ENCODE peak calls at places on chromosomes 4 and X, in four cellular contexts. J is CD8-positive, alpha-beta T cell; E is K562; V is AG04449. W is an unnamed sample.
A peak's percentile ranks its signal among the peaks of the same experiment; 100 is the strongest.

GRCh38 chr4:108814327-108814726 is 51.5 kb upstream of the ETNPPL start:
- DNase-seq in V (no peak), E (no peak), J (no peak), W (no peak)

GRCh38 chrX:119427024-119427794 is 28.1 kb downstream of the SLC25A43 start:
- DNase-seq in V (no peak), E (peak; percentile 54), J (peak; percentile 0), W (no peak)

GRCh38 chrX:111181883-111182400 is 86.0 kb downstream of the PAK3 start:
- DNase-seq in E (no peak), V (no peak), J (no peak), W (no peak)

GRCh38 chr4:153713840-153714239 is 29.8 kb downstream of the TLR2 start:
- DNase-seq in E (no peak), V (no peak), J (no peak), W (no peak)

GRCh38 chrX:40205471-40205870 is 107.7 kb upstream of the BCOR start:
- DNase-seq in V (no peak), J (no peak), E (no peak), W (no peak)

GRCh38 chr4:140807491-140808257 is 51.5 kb upstream of the TBC1D9 start:
- DNase-seq in V (peak; percentile 5), E (no peak), J (no peak), W (no peak)

GRCh38 chr4:7324651-7325121 is 110.0 kb downstream of the PSAPL1 start:
- DNase-seq in E (no peak), J (peak; percentile 11), V (no peak), W (no peak)

GRCh38 chrX:122134291-122134690 is 1049.8 kb upstream of the GRIA3 start:
- DNase-seq in E (no peak), J (no peak), V (no peak), W (no peak)

GRCh38 chrX:153474718-153475117 is 4.3 kb upstream of the HAUS7 start:
- DNase-seq in E (peak; percentile 77), J (peak; percentile 38), V (no peak), W (no peak)

GRCh38 chr4:6142511-6142910 is 57.8 kb downstream of the JAKMIP1 start:
- DNase-seq in V (no peak), J (no peak), E (no peak), W (no peak)

GRCh38 chr4:31283689-31284088 is 563.5 kb downstream of the PCDH7 start:
- DNase-seq in E (no peak), J (no peak), V (no peak), W (no peak)

GRCh38 chrX:149074429-149074828 is 430.7 kb downstream of the IDS start:
- DNase-seq in E (no peak), V (no peak), J (no peak), W (no peak)

GRCh38 chr4:153297116-153297515 is 47.4 kb upstream of the MND1 start:
- DNase-seq in J (no peak), E (no peak), V (no peak), W (no peak)

GRCh38 chr4:153611679-153612078 is 72.4 kb upstream of the TLR2 start:
- DNase-seq in V (no peak), E (no peak), J (no peak), W (no peak)

GRCh38 chrX:47264507-47265173 is 31.8 kb downstream of the USP11 start:
- DNase-seq in E (peak; percentile 22), V (no peak), J (no peak), W (no peak)

GRCh38 chr4:75512336-75513211 is 1.6 kb downstream of the RCHY1 start:
- DNase-seq in V (no peak), E (peak; percentile 57), J (no peak), W (no peak)

GRCh38 chr4:10096201-10096975 is 20.2 kb downstream of the WDR1 start:
- DNase-seq in E (peak; percentile 64), V (peak; percentile 36), J (peak; percentile 71), W (peak; percentile 93)

GRCh38 chrX:125439194-125439849 is 119.7 kb downstream of the TEX13C start:
- DNase-seq in E (no peak), J (no peak), V (no peak), W (no peak)

GRCh38 chrX:55489315-55490009 is at the start of gene USP51:
- DNase-seq in V (no peak), J (no peak), E (peak; percentile 28), W (no peak)

GRCh38 chrX:9942086-9942485 is 25.1 kb upstream of the CLDN34 start:
- DNase-seq in J (peak; percentile 1), V (no peak), E (no peak), W (no peak)

GRCh38 chr4:74039065-74039763 is 725 bp upstream of the CXCL3 start:
- DNase-seq in V (no peak), E (no peak), J (no peak), W (no peak)

GRCh38 chrX:115462406-115462805 is 98.6 kb upstream of the PLS3 start:
- DNase-seq in V (no peak), J (no peak), E (no peak), W (no peak)

GRCh38 chrX:54248309-54248708 is 65.3 kb upstream of the FAM120C start:
- DNase-seq in E (no peak), J (no peak), V (no peak), W (no peak)

GRCh38 chr4:110008540-110008939 is 95.9 kb downstream of the EGF start:
- DNase-seq in E (no peak), J (no peak), V (no peak), W (no peak)

GRCh38 chr4:8323947-8324555 is 54.5 kb downstream of the HTRA3 start:
- DNase-seq in E (no peak), V (no peak), J (no peak), W (peak; percentile 6)

GRCh38 chr4:87916636-87917035 is 58.9 kb upstream of the SPP1 start:
- DNase-seq in V (no peak), E (peak; percentile 7), J (no peak), W (no peak)

GRCh38 chr4:78293348-78293747 is 236.2 kb downstream of the FRAS1 start:
- DNase-seq in J (no peak), V (peak; percentile 53), E (no peak), W (no peak)

GRCh38 chr4:165096776-165097175 is 15.9 kb downstream of the TMEM192 start:
- DNase-seq in E (no peak), J (no peak), V (no peak), W (no peak)

GRCh38 chr4:121252224-121252806 is 88.2 kb upstream of the TNIP3 start:
- DNase-seq in E (peak; percentile 68), J (peak; percentile 50), V (no peak), W (no peak)

GRCh38 chr4:169293343-169294176 is 22.8 kb upstream of the SH3RF1 start:
- DNase-seq in V (no peak), E (no peak), J (no peak), W (no peak)

GRCh38 chr4:158750379-158750778 is 18.4 kb upstream of the FNIP2 start:
- DNase-seq in J (no peak), E (no peak), V (peak; percentile 82), W (no peak)

GRCh38 chr4:61332671-61333070 is 132.5 kb downstream of the ADGRL3 start:
- DNase-seq in J (no peak), V (no peak), E (no peak), W (no peak)

GRCh38 chr4:41200486-41201017 is 13.8 kb downstream of the APBB2 start:
- DNase-seq in J (no peak), E (no peak), V (no peak), W (no peak)

GRCh38 chrX:129540725-129541184 is 696 bp downstream of the OCRL start:
- DNase-seq in E (no peak), J (no peak), V (no peak), W (no peak)

GRCh38 chr4:163548481-163549243 is 54.2 kb downstream of the TMA16 start:
- DNase-seq in E (peak; percentile 18), J (no peak), V (no peak), W (no peak)

GRCh38 chrX:123764967-123765871 is 32.4 kb upstream of the THOC2 start:
- DNase-seq in J (peak; percentile 28), E (peak; percentile 85), V (no peak), W (peak; percentile 51)

GRCh38 chr4:108396900-108397299 is 223.5 kb upstream of the RPL34 start:
- DNase-seq in E (no peak), V (no peak), J (no peak), W (no peak)

GRCh38 chr4:183444149-183444952 is at the start of gene CDKN2AIP:
- DNase-seq in J (peak; percentile 93), E (peak; percentile 93), V (no peak), W (peak; percentile 88)
- TF ChIP-seq CTCF in J (no peak), E (no peak), V (no peak), W (peak; percentile 10)

GRCh38 chr4:176034498-176034897 is 31.1 kb upstream of the WDR17 start:
- DNase-seq in V (peak; percentile 5), J (no peak), E (no peak), W (no peak)
- TF ChIP-seq CTCF in V (no peak), J (no peak), E (no peak), W (peak; percentile 65)

DNA sequence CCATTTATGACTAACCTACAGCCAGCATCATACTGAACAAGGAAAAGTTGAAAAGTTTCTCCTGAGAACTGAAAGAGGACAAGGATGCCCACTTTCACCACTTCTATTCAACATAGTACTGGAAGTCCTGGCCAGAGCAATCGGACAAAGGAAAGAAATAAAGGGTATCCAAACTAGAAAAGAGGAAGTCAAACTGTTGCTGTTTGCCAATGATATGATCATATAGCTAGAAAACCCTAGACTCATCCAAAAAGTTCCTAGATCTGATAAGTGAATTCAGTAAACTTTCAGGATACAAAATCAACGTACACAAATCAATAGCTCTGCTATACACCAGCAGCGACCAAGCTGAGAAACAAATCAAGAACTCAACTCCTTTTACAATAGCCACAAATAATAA is 64.5 kb downstream of the CENPC start:
- DNase-seq in E (no peak), J (no peak), V (no peak), W (no peak)
- TF ChIP-seq CTCF in E (no peak), J (no peak), V (no peak), W (no peak)

GRCh38 chrX:133794151-133794550 is 191.2 kb downstream of the GPC3 start:
- DNase-seq in J (no peak), E (no peak), V (no peak), W (no peak)
- TF ChIP-seq CTCF in J (no peak), E (no peak), V (no peak), W (no peak)